ENCODE peak calls at places on chromosome 7, in six cellular contexts. One of them, this sample, is unnamed.

GRCh38 chr7:13050703-13051102 is 363.3 kb downstream of the ARL4A start:
- DNase-seq in lung microvascular endothelial cell: no peak
- DNase-seq in nucleus accumbens: no peak
- DNase-seq in NCI-H1092: no peak
- DNase-seq in amniotic epithelial cell: peak; percentile 91
- DNase-seq in HT1080: no peak
- DNase-seq in this sample: no peak

GRCh38 chr7:82631998-82632397 is 188.4 kb upstream of the CACNA2D1 start:
- DNase-seq in lung microvascular endothelial cell: no peak
- DNase-seq in nucleus accumbens: no peak
- DNase-seq in NCI-H1092: no peak
- DNase-seq in amniotic epithelial cell: peak; percentile 3
- DNase-seq in HT1080: no peak
- DNase-seq in this sample: no peak

GRCh38 chr7:19674266-19674960 is 34.4 kb downstream of the POLR1F start:
- DNase-seq in lung microvascular endothelial cell: no peak
- DNase-seq in nucleus accumbens: no peak
- DNase-seq in NCI-H1092: no peak
- DNase-seq in amniotic epithelial cell: peak; percentile 59
- DNase-seq in HT1080: peak; percentile 3
- DNase-seq in this sample: no peak

GRCh38 chr7:4694653-4695335 is 12.7 kb downstream of the FOXK1 start:
- DNase-seq in lung microvascular endothelial cell: peak; percentile 86
- DNase-seq in nucleus accumbens: no peak
- DNase-seq in NCI-H1092: no peak
- DNase-seq in amniotic epithelial cell: peak; percentile 85
- DNase-seq in HT1080: peak; percentile 34
- DNase-seq in this sample: no peak

GRCh38 chr7:929311-929711 is 25.2 kb downstream of the ADAP1 start:
- DNase-seq in lung microvascular endothelial cell: no peak
- DNase-seq in nucleus accumbens: peak; percentile 41
- DNase-seq in NCI-H1092: no peak
- DNase-seq in amniotic epithelial cell: no peak
- DNase-seq in HT1080: no peak
- DNase-seq in this sample: no peak

GRCh38 chr7:78020131-78020873 is 221.7 kb downstream of the PHTF2 start:
- DNase-seq in lung microvascular endothelial cell: peak; percentile 84
- DNase-seq in nucleus accumbens: peak; percentile 57
- DNase-seq in NCI-H1092: peak; percentile 70
- DNase-seq in amniotic epithelial cell: peak; percentile 77
- DNase-seq in HT1080: peak; percentile 69
- DNase-seq in this sample: peak; percentile 81

GRCh38 chr7:28078036-28078901 is 102.3 kb downstream of the JAZF1 start:
- DNase-seq in lung microvascular endothelial cell: peak; percentile 69
- DNase-seq in nucleus accumbens: peak; percentile 23
- DNase-seq in NCI-H1092: peak; percentile 49
- DNase-seq in amniotic epithelial cell: peak; percentile 48
- DNase-seq in HT1080: peak; percentile 36
- DNase-seq in this sample: peak; percentile 83

GRCh38 chr7:36600869-36601530 is 123.3 kb downstream of the AOAH start:
- DNase-seq in lung microvascular endothelial cell: peak; percentile 40
- DNase-seq in nucleus accumbens: no peak
- DNase-seq in NCI-H1092: no peak
- DNase-seq in amniotic epithelial cell: peak; percentile 46
- DNase-seq in HT1080: peak; percentile 77
- DNase-seq in this sample: no peak

GRCh38 chr7:25216837-25217236 is 11.4 kb downstream of the NPVF start:
- DNase-seq in lung microvascular endothelial cell: peak; percentile 70
- DNase-seq in nucleus accumbens: no peak
- DNase-seq in NCI-H1092: peak; percentile 57
- DNase-seq in amniotic epithelial cell: peak; percentile 44
- DNase-seq in HT1080: peak; percentile 10
- DNase-seq in this sample: peak; percentile 81

GRCh38 chr7:141992688-141993087 is 3.0 kb upstream of the MGAM start:
- DNase-seq in lung microvascular endothelial cell: no peak
- DNase-seq in nucleus accumbens: no peak
- DNase-seq in NCI-H1092: no peak
- DNase-seq in amniotic epithelial cell: no peak
- DNase-seq in HT1080: no peak
- DNase-seq in this sample: no peak

GRCh38 chr7:102321351-102322201 is 34.7 kb downstream of the SPDYE6 start:
- DNase-seq in lung microvascular endothelial cell: no peak
- DNase-seq in nucleus accumbens: no peak
- DNase-seq in NCI-H1092: no peak
- DNase-seq in amniotic epithelial cell: no peak
- DNase-seq in HT1080: no peak
- DNase-seq in this sample: no peak

GRCh38 chr7:18570441-18570840 is 74.9 kb downstream of the HDAC9 start:
- DNase-seq in lung microvascular endothelial cell: peak; percentile 5
- DNase-seq in nucleus accumbens: no peak
- DNase-seq in NCI-H1092: no peak
- DNase-seq in amniotic epithelial cell: no peak
- DNase-seq in HT1080: no peak
- DNase-seq in this sample: no peak

GRCh38 chr7:5572439-5572838 is 148.8 kb upstream of the TNRC18 start:
- DNase-seq in lung microvascular endothelial cell: no peak
- DNase-seq in nucleus accumbens: no peak
- DNase-seq in NCI-H1092: no peak
- DNase-seq in amniotic epithelial cell: no peak
- DNase-seq in HT1080: no peak
- DNase-seq in this sample: no peak

GRCh38 chr7:18499407-18500197 is 4.1 kb downstream of the HDAC9 start:
- DNase-seq in lung microvascular endothelial cell: no peak
- DNase-seq in nucleus accumbens: no peak
- DNase-seq in NCI-H1092: peak; percentile 19
- DNase-seq in amniotic epithelial cell: no peak
- DNase-seq in HT1080: no peak
- DNase-seq in this sample: no peak

GRCh38 chr7:134613623-134614347 is 32.9 kb upstream of the BPGM start:
- DNase-seq in lung microvascular endothelial cell: peak; percentile 24
- DNase-seq in nucleus accumbens: no peak
- DNase-seq in NCI-H1092: no peak
- DNase-seq in amniotic epithelial cell: peak; percentile 95
- DNase-seq in HT1080: peak; percentile 99
- DNase-seq in this sample: no peak

GRCh38 chr7:112873831-112874553 is 83.8 kb upstream of the TMEM168 start:
- DNase-seq in lung microvascular endothelial cell: no peak
- DNase-seq in nucleus accumbens: no peak
- DNase-seq in NCI-H1092: no peak
- DNase-seq in amniotic epithelial cell: peak; percentile 21
- DNase-seq in HT1080: no peak
- DNase-seq in this sample: no peak

GRCh38 chr7:128031901-128032604 is 816 bp upstream of the LRRC4 start:
- DNase-seq in lung microvascular endothelial cell: peak; percentile 86
- DNase-seq in nucleus accumbens: peak; percentile 65
- DNase-seq in NCI-H1092: peak; percentile 69
- DNase-seq in amniotic epithelial cell: peak; percentile 94
- DNase-seq in HT1080: no peak
- DNase-seq in this sample: no peak

GRCh38 chr7:32273297-32273696 is 203.1 kb upstream of the PDE1C start:
- DNase-seq in lung microvascular endothelial cell: no peak
- DNase-seq in nucleus accumbens: no peak
- DNase-seq in NCI-H1092: no peak
- DNase-seq in amniotic epithelial cell: no peak
- DNase-seq in HT1080: no peak
- DNase-seq in this sample: no peak

GRCh38 chr7:99478464-99479440 is 6.1 kb downstream of the ZNF789 start:
- DNase-seq in lung microvascular endothelial cell: no peak
- DNase-seq in nucleus accumbens: no peak
- DNase-seq in NCI-H1092: no peak
- DNase-seq in amniotic epithelial cell: no peak
- DNase-seq in HT1080: no peak
- DNase-seq in this sample: no peak

GRCh38 chr7:130901209-130901783 is 167.3 kb upstream of the KLF14 start:
- DNase-seq in lung microvascular endothelial cell: peak; percentile 64
- DNase-seq in nucleus accumbens: peak; percentile 77
- DNase-seq in NCI-H1092: no peak
- DNase-seq in amniotic epithelial cell: peak; percentile 97
- DNase-seq in HT1080: no peak
- DNase-seq in this sample: peak; percentile 66

GRCh38 chr7:80379034-80379433 is 132.8 kb downstream of the GNAT3 start:
- DNase-seq in lung microvascular endothelial cell: no peak
- DNase-seq in nucleus accumbens: no peak
- DNase-seq in NCI-H1092: no peak
- DNase-seq in amniotic epithelial cell: peak; percentile 69
- DNase-seq in HT1080: peak; percentile 62
- DNase-seq in this sample: no peak

GRCh38 chr7:100509213-100509612 is 25.5 kb downstream of the NYAP1 start:
- DNase-seq in lung microvascular endothelial cell: peak; percentile 91
- DNase-seq in nucleus accumbens: no peak
- DNase-seq in NCI-H1092: peak; percentile 52
- DNase-seq in amniotic epithelial cell: peak; percentile 91
- DNase-seq in HT1080: peak; percentile 46
- DNase-seq in this sample: no peak

GRCh38 chr7:130136579-130137167 is 66.3 kb downstream of the KLHDC10 start:
- DNase-seq in lung microvascular endothelial cell: no peak
- DNase-seq in nucleus accumbens: no peak
- DNase-seq in NCI-H1092: no peak
- DNase-seq in amniotic epithelial cell: no peak
- DNase-seq in HT1080: no peak
- DNase-seq in this sample: no peak

GRCh38 chr7:120743128-120743527 is 114.8 kb downstream of the TSPAN12 start:
- DNase-seq in lung microvascular endothelial cell: no peak
- DNase-seq in nucleus accumbens: no peak
- DNase-seq in NCI-H1092: no peak
- DNase-seq in amniotic epithelial cell: no peak
- DNase-seq in HT1080: no peak
- DNase-seq in this sample: no peak

GRCh38 chr7:77467453-77467852 is 51.3 kb upstream of the GSAP start:
- DNase-seq in lung microvascular endothelial cell: no peak
- DNase-seq in nucleus accumbens: no peak
- DNase-seq in NCI-H1092: no peak
- DNase-seq in amniotic epithelial cell: peak; percentile 37
- DNase-seq in HT1080: no peak
- DNase-seq in this sample: no peak

GRCh38 chr7:159116581-159117339 is 27.9 kb downstream of the VIPR2 start:
- DNase-seq in lung microvascular endothelial cell: no peak
- DNase-seq in nucleus accumbens: no peak
- DNase-seq in NCI-H1092: no peak
- DNase-seq in amniotic epithelial cell: no peak
- DNase-seq in HT1080: no peak
- DNase-seq in this sample: no peak

GRCh38 chr7:90180649-90181048 is 26.4 kb downstream of the STEAP1 start:
- DNase-seq in lung microvascular endothelial cell: no peak
- DNase-seq in nucleus accumbens: no peak
- DNase-seq in NCI-H1092: no peak
- DNase-seq in amniotic epithelial cell: no peak
- DNase-seq in HT1080: no peak
- DNase-seq in this sample: no peak

GRCh38 chr7:131586259-131586658 is 29.8 kb upstream of the PODXL start:
- DNase-seq in lung microvascular endothelial cell: peak; percentile 41
- DNase-seq in nucleus accumbens: no peak
- DNase-seq in NCI-H1092: no peak
- DNase-seq in amniotic epithelial cell: no peak
- DNase-seq in HT1080: no peak
- DNase-seq in this sample: no peak

GRCh38 chr7:113199841-113200240 is 81.5 kb upstream of the SMIM30 start:
- DNase-seq in lung microvascular endothelial cell: no peak
- DNase-seq in nucleus accumbens: no peak
- DNase-seq in NCI-H1092: no peak
- DNase-seq in amniotic epithelial cell: no peak
- DNase-seq in HT1080: no peak
- DNase-seq in this sample: no peak

GRCh38 chr7:47535033-47535703 is 46.7 kb downstream of the TNS3 start:
- DNase-seq in lung microvascular endothelial cell: no peak
- DNase-seq in nucleus accumbens: no peak
- DNase-seq in NCI-H1092: no peak
- DNase-seq in amniotic epithelial cell: peak; percentile 84
- DNase-seq in HT1080: no peak
- DNase-seq in this sample: peak; percentile 16

GRCh38 chr7:18225067-18225466 is 197.4 kb upstream of the PRPS1L1 start:
- DNase-seq in lung microvascular endothelial cell: no peak
- DNase-seq in nucleus accumbens: no peak
- DNase-seq in NCI-H1092: no peak
- DNase-seq in amniotic epithelial cell: no peak
- DNase-seq in HT1080: no peak
- DNase-seq in this sample: no peak

GRCh38 chr7:17370901-17371550 is 72.6 kb downstream of the AHR start:
- DNase-seq in lung microvascular endothelial cell: no peak
- DNase-seq in nucleus accumbens: no peak
- DNase-seq in NCI-H1092: no peak
- DNase-seq in amniotic epithelial cell: peak; percentile 17
- DNase-seq in HT1080: no peak
- DNase-seq in this sample: no peak

GRCh38 chr7:885261-885892 is 9.0 kb downstream of the GET4 start:
- DNase-seq in lung microvascular endothelial cell: no peak
- DNase-seq in nucleus accumbens: no peak
- DNase-seq in NCI-H1092: no peak
- DNase-seq in amniotic epithelial cell: no peak
- DNase-seq in HT1080: no peak
- DNase-seq in this sample: no peak

GRCh38 chr7:54846272-54846671 is 87.3 kb upstream of the SEC61G start:
- DNase-seq in lung microvascular endothelial cell: no peak
- DNase-seq in nucleus accumbens: no peak
- DNase-seq in NCI-H1092: no peak
- DNase-seq in amniotic epithelial cell: peak; percentile 67
- DNase-seq in HT1080: no peak
- DNase-seq in this sample: no peak